ENCODE peak calls at places on chromosome 13, in five cellular contexts. U, G, E, T and D are unnamed samples.

GRCh38 chr13:69324109-69324886 is 783.3 kb upstream of the ATXN8OS start:
- DNase-seq in G (no peak), T (no peak), E (peak), U (no peak), D (peak)

GRCh38 chr13:27341616-27342015 is 71.0 kb downstream of the RASL11A start:
- DNase-seq in U (no peak), T (no peak), E (no peak), G (no peak), D (no peak)

GRCh38 chr13:105428816-105429215 is 1106.6 kb downstream of the EFNB2 start:
- DNase-seq in T (no peak), E (no peak), U (no peak), G (no peak), D (no peak)

GRCh38 chr13:100382787-100383186 is 205.8 kb downstream of the GGACT start:
- DNase-seq in U (no peak), T (no peak), G (no peak), E (no peak), D (no peak)

GRCh38 chr13:21670883-21671792 is at the start of gene FGF9:
- DNase-seq in E (peak), T (peak), U (no peak), G (peak), D (peak)

GRCh38 chr13:39876258-39876657 is 220.8 kb downstream of the COG6 start:
- DNase-seq in E (no peak), U (no peak), G (no peak), T (no peak), D (no peak)

GRCh38 chr13:104650426-104650825 is 1584.2 kb upstream of the SLC10A2 start:
- DNase-seq in U (no peak), G (no peak), E (no peak), T (no peak), D (peak)

GRCh38 chr13:27375686-27376326 is 48.6 kb upstream of the GTF3A start:
- DNase-seq in G (peak), U (no peak), E (peak), T (no peak), D (peak)

GRCh38 chr13:51970251-51970793 is 40.9 kb downstream of the ATP7B start:
- DNase-seq in T (no peak), U (no peak), E (no peak), G (no peak), D (no peak)

GRCh38 chr13:112972867-112973576 is 4.0 kb downstream of the MCF2L start:
- DNase-seq in G (no peak), U (no peak), T (no peak), E (no peak), D (no peak)

GRCh38 chr13:95541308-95541707 is 11.2 kb upstream of the CLDN10 start:
- DNase-seq in T (no peak), U (no peak), E (no peak), G (no peak), D (no peak)

GRCh38 chr13:41059466-41059865 is 1.8 kb upstream of the WBP4 start:
- DNase-seq in G (no peak), T (no peak), U (no peak), E (no peak), D (no peak)

GRCh38 chr13:73940098-73940497 is 194.1 kb downstream of the KLF12 start:
- DNase-seq in E (no peak), T (no peak), G (no peak), U (no peak), D (no peak)

GRCh38 chr13:70856706-70857105 is 748.5 kb upstream of the KLHL1 start:
- DNase-seq in G (no peak), T (no peak), U (no peak), E (no peak), D (no peak)

GRCh38 chr13:44660050-44660449 is 83.9 kb upstream of the TSC22D1 start:
- DNase-seq in U (no peak), T (no peak), E (no peak), G (no peak), D (no peak)

GRCh38 chr13:28609936-28610335 is 49.0 kb upstream of the POMP start:
- DNase-seq in T (no peak), U (no peak), G (no peak), E (no peak), D (no peak)

GRCh38 chr13:29006359-29006850 is 186.3 kb downstream of the MTUS2 start:
- DNase-seq in T (no peak), E (no peak), U (peak), G (no peak), D (no peak)

GRCh38 chr13:46286972-46287371 is 75.2 kb downstream of the LRRC63 start:
- DNase-seq in T (no peak), G (no peak), E (no peak), U (no peak), D (no peak)

GRCh38 chr13:41222259-41222852 is 28.0 kb upstream of the KBTBD7 start:
- DNase-seq in G (peak), T (peak), E (peak), U (peak), D (peak)

GRCh38 chr13:76939215-76939614 is 9.1 kb upstream of the ACOD1 start:
- DNase-seq in E (no peak), G (no peak), U (no peak), T (no peak), D (no peak)

GRCh38 chr13:19252381-19252780 is 70.8 kb upstream of the TUBA3C start:
- DNase-seq in T (no peak), G (no peak), U (no peak), E (no peak), D (no peak)

GRCh38 chr13:41985788-41986508 is 25.0 kb upstream of the VWA8 start:
- DNase-seq in G (no peak), E (no peak), T (no peak), U (no peak), D (no peak)

GRCh38 chr13:46803586-46803985 is 6.6 kb upstream of the ESD start:
- DNase-seq in T (no peak), E (no peak), U (no peak), G (no peak), D (no peak)

GRCh38 chr13:82614086-82614485 is 1268.2 kb downstream of the SLITRK1 start:
- DNase-seq in E (no peak), G (no peak), T (no peak), U (no peak), D (no peak)

GRCh38 chr13:102090532-102090931 is 311.3 kb downstream of the FGF14 start:
- DNase-seq in E (no peak), U (no peak), G (no peak), T (no peak), D (no peak)

GRCh38 chr13:35818577-35819165 is 312.5 kb downstream of the DCLK1 start:
- DNase-seq in U (peak), T (no peak), E (peak), G (no peak), D (peak)

GRCh38 chr13:102779426-102780159 is 6.0 kb upstream of the TEX30 start:
- DNase-seq in E (no peak), G (no peak), T (no peak), U (no peak), D (no peak)

GRCh38 chr13:35479223-35479536 is 2.7 kb upstream of the MAB21L1 start:
- DNase-seq in E (no peak), T (no peak), U (no peak), G (no peak), D (no peak)

GRCh38 chr13:80131204-80131603 is 209.7 kb downstream of the SPRY2 start:
- DNase-seq in G (no peak), U (no peak), T (no peak), E (no peak), D (peak)

GRCh38 chr13:20395061-20395916 is 130.4 kb downstream of the CRYL1 start:
- DNase-seq in T (no peak), G (peak), U (no peak), E (no peak), D (no peak)

GRCh38 chr13:19991531-19991930 is 33.0 kb downstream of the ZMYM2 start:
- DNase-seq in G (no peak), E (no peak), T (no peak), U (no peak), D (no peak)

GRCh38 chr13:73366241-73366640 is 307.4 kb downstream of the KLF5 start:
- DNase-seq in U (no peak), E (no peak), G (no peak), T (no peak), D (no peak)

DNA sequence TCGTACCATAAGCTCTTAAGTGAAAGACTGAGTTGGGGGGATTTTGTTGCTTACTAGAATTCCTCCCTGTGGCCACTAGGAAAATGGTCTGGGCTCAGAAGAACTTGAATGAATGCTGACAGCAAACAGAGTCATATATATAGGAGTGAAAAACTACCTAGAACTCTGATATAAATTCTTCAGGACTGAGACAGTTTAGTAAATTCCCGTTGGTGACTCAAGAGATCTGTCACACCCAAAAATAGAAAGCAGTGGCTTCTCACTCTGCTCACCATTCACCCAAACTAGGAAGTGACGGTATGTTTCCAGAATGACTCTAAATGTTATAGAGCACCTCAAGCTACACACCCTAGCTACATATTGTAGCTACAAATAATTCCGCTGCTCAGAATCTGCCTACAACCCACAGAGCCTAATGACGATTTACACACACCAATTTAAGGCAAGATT is 116.2 kb downstream of the TBC1D4 start:
- DNase-seq in U (no peak), T (peak), E (no peak), G (no peak), D (no peak)
- TF ChIP-seq SUZ12 in U (no peak), T (no peak), E (no peak), G (no peak), D (no peak)

GRCh38 chr13:98432638-98433037 is 144.3 kb downstream of the STK24 start:
- DNase-seq in E (no peak), T (no peak), G (no peak), U (no peak), D (no peak)

GRCh38 chr13:98435356-98435755 is 141.6 kb downstream of the STK24 start:
- DNase-seq in G (no peak), T (no peak), E (no peak), U (no peak), D (no peak)

GRCh38 chr13:98436379-98436909 is 140.5 kb downstream of the STK24 start:
- DNase-seq in U (no peak), G (no peak), E (no peak), T (no peak), D (no peak)

GRCh38 chr13:98433654-98434053 is 143.3 kb downstream of the STK24 start:
- DNase-seq in G (no peak), E (no peak), T (no peak), U (no peak), D (no peak)

GRCh38 chr13:98434060-98434459 is 142.8 kb downstream of the STK24 start:
- DNase-seq in E (no peak), T (no peak), U (no peak), G (no peak), D (no peak)
- TF ChIP-seq SUZ12 in E (no peak), T (no peak), U (no peak), G (no peak), D (no peak)

DNA sequence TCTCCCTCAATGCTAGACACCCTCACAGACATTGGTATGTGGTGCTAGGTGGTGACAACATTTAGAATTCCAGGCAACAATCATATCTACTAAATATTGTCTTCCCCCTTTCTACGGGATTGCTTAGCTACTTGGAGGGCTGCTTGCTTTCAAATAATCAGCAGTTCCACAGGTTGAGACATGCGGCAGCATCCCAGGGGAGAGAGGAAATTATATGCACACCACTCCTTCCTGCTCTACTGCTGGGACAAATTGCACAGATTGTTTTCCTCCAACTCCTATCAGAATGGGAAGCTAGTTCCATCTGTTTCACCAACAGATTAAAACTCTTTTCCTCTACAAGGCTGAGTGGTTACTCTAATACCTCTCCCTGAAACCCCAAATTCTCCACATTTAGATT is 275.4 kb downstream of the DNAJC15 start:
- DNase-seq in U (no peak), T (no peak), G (no peak), E (no peak), D (no peak)
- TF ChIP-seq SUZ12 in U (no peak), T (no peak), G (no peak), E (no peak), D (no peak)

GRCh38 chr13:72141845-72142470 is 275.0 kb upstream of the DACH1 start:
- DNase-seq in G (no peak), E (no peak), U (no peak), T (no peak), D (no peak)
- TF ChIP-seq SUZ12 in G (no peak), E (no peak), U (no peak), T (no peak), D (no peak)

GRCh38 chr13:33229446-33230177 is 55.9 kb downstream of the STARD13 start:
- DNase-seq in G (no peak), U (no peak), E (peak), T (no peak), D (no peak)

GRCh38 chr13:33227927-33228644 is 57.5 kb downstream of the STARD13 start:
- DNase-seq in G (no peak), U (no peak), T (no peak), E (no peak), D (no peak)

GRCh38 chr13:33228645-33229445 is 56.7 kb downstream of the STARD13 start:
- DNase-seq in G (no peak), E (peak), T (no peak), U (no peak), D (peak)

GRCh38 chr13:33231339-33231738 is 54.2 kb downstream of the STARD13 start:
- DNase-seq in G (no peak), E (no peak), U (no peak), T (no peak), D (no peak)

GRCh38 chr13:33230178-33230881 is 55.2 kb downstream of the STARD13 start:
- DNase-seq in T (no peak), E (no peak), U (no peak), G (no peak), D (no peak)
- TF ChIP-seq SUZ12 in T (no peak), E (no peak), U (no peak), G (no peak), D (no peak)

GRCh38 chr13:110957181-110957884 is 42.5 kb upstream of the ANKRD10 start:
- DNase-seq in G (peak), T (no peak), E (peak), U (no peak), D (no peak)
- TF ChIP-seq SUZ12 in G (no peak), T (no peak), E (no peak), U (no peak), D (no peak)

GRCh38 chr13:34164585-34164984 is 346.6 kb downstream of the RFC3 start:
- DNase-seq in U (no peak), T (no peak), E (no peak), G (no peak), D (no peak)

GRCh38 chr13:34165158-34165557 is 347.2 kb downstream of the RFC3 start:
- DNase-seq in E (no peak), G (no peak), U (no peak), T (no peak), D (no peak)

GRCh38 chr13:34161829-34162544 is 344.0 kb downstream of the RFC3 start:
- DNase-seq in G (no peak), T (no peak), U (no peak), E (peak), D (no peak)

GRCh38 chr13:34159946-34160345 is 342.0 kb downstream of the RFC3 start:
- DNase-seq in G (no peak), E (no peak), U (no peak), T (no peak), D (no peak)

GRCh38 chr13:34162545-34162936 is 344.6 kb downstream of the RFC3 start:
- DNase-seq in G (no peak), E (no peak), T (no peak), U (no peak), D (no peak)
- TF ChIP-seq SUZ12 in G (no peak), E (no peak), T (no peak), U (no peak), D (no peak)

DNA sequence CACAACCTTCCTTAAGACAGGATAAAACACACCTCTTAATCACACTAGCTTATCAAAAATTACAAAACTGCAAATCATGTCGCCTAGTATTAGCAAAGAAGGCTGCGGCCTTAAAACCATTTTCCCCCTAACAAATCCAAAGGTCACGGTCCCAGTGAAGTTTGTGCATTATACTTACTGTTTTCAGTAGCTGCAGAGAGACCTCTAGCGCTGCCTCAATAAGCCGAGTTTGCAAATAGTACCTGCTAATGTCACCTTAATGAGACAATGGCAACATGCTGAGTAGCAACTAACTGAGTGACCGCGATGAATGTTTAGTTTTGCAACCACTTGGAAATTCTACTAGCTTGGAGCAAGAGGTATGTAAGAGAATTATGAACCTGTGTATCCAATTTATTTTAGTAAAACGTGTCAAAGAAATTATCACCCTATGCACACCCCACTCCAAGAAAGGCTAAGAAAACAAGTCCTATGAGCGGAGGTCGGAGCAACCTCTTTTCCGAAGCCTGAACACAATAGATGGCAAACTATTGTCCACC is 1.2 kb downstream of the KPNA3 start:
- DNase-seq in U (peak), E (peak), G (no peak), T (peak), D (no peak)
- TF ChIP-seq SUZ12 in U (no peak), E (no peak), G (no peak), T (no peak), D (no peak)

GRCh38 chr13:30715837-30716236 is 19.5 kb upstream of the ALOX5AP start:
- DNase-seq in G (no peak), E (no peak), U (no peak), T (no peak), D (no peak)

GRCh38 chr13:30722361-30722760 is 13.0 kb upstream of the ALOX5AP start:
- DNase-seq in U (no peak), T (no peak), G (no peak), E (no peak), D (no peak)

GRCh38 chr13:30719521-30719914 is 15.8 kb upstream of the ALOX5AP start:
- DNase-seq in G (no peak), U (no peak), T (no peak), E (no peak), D (no peak)

GRCh38 chr13:30718661-30719520 is 16.5 kb upstream of the ALOX5AP start:
- DNase-seq in E (peak), U (no peak), G (no peak), T (no peak), D (no peak)

DNA sequence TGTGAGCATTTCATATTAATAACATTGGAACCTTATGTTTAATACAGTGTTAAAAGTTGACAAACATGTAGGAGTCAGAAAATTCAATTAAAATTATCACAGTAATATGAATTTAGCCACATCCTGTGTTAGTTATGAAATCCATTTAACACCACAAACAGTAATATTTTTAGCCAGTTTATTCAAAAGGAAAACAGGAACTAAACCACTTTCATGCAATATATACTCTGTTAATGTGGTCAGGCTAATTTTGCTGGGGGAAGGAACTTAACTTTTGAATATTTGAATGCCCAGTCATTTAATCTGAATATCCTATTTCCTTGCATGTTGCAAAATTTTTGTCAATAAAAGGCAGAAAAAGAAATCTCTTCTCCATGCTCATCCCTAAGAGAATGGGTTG is 14.9 kb upstream of the ALOX5AP start:
- DNase-seq in E (no peak), G (no peak), T (peak), U (no peak), D (no peak)
- TF ChIP-seq SUZ12 in E (no peak), G (no peak), T (no peak), U (no peak), D (no peak)